ENCODE peak calls at places on chromosomes 6 and 20, in nine cellular contexts. One of them, this sample, is unnamed.

GRCh38 chr6:48476257-48476656 is 365.3 kb upstream of the PTCHD4 start:
- DNase-seq in stomach: no peak
- DNase-seq in astrocyte: peak; percentile 1
- DNase-seq in A673: peak; percentile 2
- DNase-seq in uterus: no peak
- DNase-seq in neuronal stem cell: peak; percentile 6
- DNase-seq in IMR-90: peak; percentile 30
- DNase-seq in fibroblast of lung: peak; percentile 13
- DNase-seq in adrenal gland: no peak
- DNase-seq in this sample: no peak

GRCh38 chr6:54810182-54810581 is 36.4 kb upstream of the FAM83B start:
- DNase-seq in stomach: no peak
- DNase-seq in astrocyte: no peak
- DNase-seq in A673: no peak
- DNase-seq in uterus: no peak
- DNase-seq in neuronal stem cell: no peak
- DNase-seq in IMR-90: peak; percentile 56
- DNase-seq in fibroblast of lung: no peak
- DNase-seq in adrenal gland: no peak
- DNase-seq in this sample: no peak

GRCh38 chr6:94323853-94324252 is 904.5 kb upstream of the EPHA7 start:
- DNase-seq in stomach: no peak
- DNase-seq in astrocyte: no peak
- DNase-seq in A673: peak; percentile 38
- DNase-seq in uterus: no peak
- DNase-seq in neuronal stem cell: no peak
- DNase-seq in IMR-90: no peak
- DNase-seq in fibroblast of lung: no peak
- DNase-seq in adrenal gland: no peak
- DNase-seq in this sample: no peak

GRCh38 chr6:5132741-5133140 is 47.6 kb downstream of the PPP1R3G start:
- DNase-seq in stomach: peak; percentile 43
- DNase-seq in astrocyte: peak; percentile 76
- DNase-seq in A673: peak; percentile 54
- DNase-seq in uterus: peak; percentile 70
- DNase-seq in neuronal stem cell: no peak
- DNase-seq in IMR-90: peak; percentile 98
- DNase-seq in fibroblast of lung: peak; percentile 80
- DNase-seq in adrenal gland: peak; percentile 71
- DNase-seq in this sample: no peak

GRCh38 chr6:165662041-165662491 is 975 bp downstream of the PDE10A start:
- DNase-seq in stomach: no peak
- DNase-seq in astrocyte: no peak
- DNase-seq in A673: peak; percentile 35
- DNase-seq in uterus: no peak
- DNase-seq in neuronal stem cell: peak; percentile 57
- DNase-seq in IMR-90: peak; percentile 18
- DNase-seq in fibroblast of lung: peak; percentile 14
- DNase-seq in adrenal gland: no peak
- DNase-seq in this sample: no peak

GRCh38 chr6:104606361-104606760 is 253.4 kb downstream of the HACE1 start:
- DNase-seq in stomach: no peak
- DNase-seq in astrocyte: no peak
- DNase-seq in A673: no peak
- DNase-seq in uterus: no peak
- DNase-seq in neuronal stem cell: peak; percentile 53
- DNase-seq in IMR-90: no peak
- DNase-seq in fibroblast of lung: no peak
- DNase-seq in adrenal gland: no peak
- DNase-seq in this sample: no peak

GRCh38 chr6:6503186-6503585 is 85.3 kb upstream of the LY86 start:
- DNase-seq in stomach: no peak
- DNase-seq in astrocyte: no peak
- DNase-seq in A673: no peak
- DNase-seq in uterus: no peak
- DNase-seq in neuronal stem cell: no peak
- DNase-seq in IMR-90: no peak
- DNase-seq in fibroblast of lung: no peak
- DNase-seq in adrenal gland: no peak
- DNase-seq in this sample: no peak

GRCh38 chr6:17280552-17281090 is 540 bp upstream of the RBM24 start:
- DNase-seq in stomach: peak; percentile 30
- DNase-seq in astrocyte: no peak
- DNase-seq in A673: peak; percentile 36
- DNase-seq in uterus: peak; percentile 51
- DNase-seq in neuronal stem cell: peak; percentile 57
- DNase-seq in IMR-90: no peak
- DNase-seq in fibroblast of lung: peak; percentile 44
- DNase-seq in adrenal gland: no peak
- DNase-seq in this sample: no peak

GRCh38 chr6:144606041-144606440 is 320.9 kb downstream of the UTRN start:
- DNase-seq in stomach: no peak
- DNase-seq in astrocyte: no peak
- DNase-seq in A673: no peak
- DNase-seq in uterus: no peak
- DNase-seq in neuronal stem cell: no peak
- DNase-seq in IMR-90: no peak
- DNase-seq in fibroblast of lung: no peak
- DNase-seq in adrenal gland: no peak
- DNase-seq in this sample: no peak

GRCh38 chr6:18352842-18353241 is 34.3 kb upstream of the RNF144B start:
- DNase-seq in stomach: no peak
- DNase-seq in astrocyte: no peak
- DNase-seq in A673: no peak
- DNase-seq in uterus: no peak
- DNase-seq in neuronal stem cell: no peak
- DNase-seq in IMR-90: no peak
- DNase-seq in fibroblast of lung: no peak
- DNase-seq in adrenal gland: no peak
- DNase-seq in this sample: peak; percentile 94

GRCh38 chr6:165656581-165657324 is 6.3 kb downstream of the PDE10A start:
- DNase-seq in stomach: no peak
- DNase-seq in astrocyte: no peak
- DNase-seq in A673: no peak
- DNase-seq in uterus: no peak
- DNase-seq in neuronal stem cell: no peak
- DNase-seq in IMR-90: no peak
- DNase-seq in fibroblast of lung: no peak
- DNase-seq in adrenal gland: no peak
- DNase-seq in this sample: no peak

GRCh38 chr20:35555951-35556645 is 14.2 kb downstream of the ERGIC3 start:
- DNase-seq in stomach: no peak
- DNase-seq in astrocyte: no peak
- DNase-seq in A673: no peak
- DNase-seq in uterus: no peak
- DNase-seq in neuronal stem cell: no peak
- DNase-seq in IMR-90: no peak
- DNase-seq in fibroblast of lung: no peak
- DNase-seq in adrenal gland: no peak
- DNase-seq in this sample: peak; percentile 79

GRCh38 chr6:117992856-117993255 is 85.8 kb downstream of the SLC35F1 start:
- DNase-seq in stomach: no peak
- DNase-seq in astrocyte: peak; percentile 12
- DNase-seq in A673: peak; percentile 23
- DNase-seq in uterus: no peak
- DNase-seq in neuronal stem cell: no peak
- DNase-seq in IMR-90: no peak
- DNase-seq in fibroblast of lung: peak; percentile 18
- DNase-seq in adrenal gland: no peak
- DNase-seq in this sample: no peak

GRCh38 chr6:168232989-168233874 is 86.3 kb downstream of the DACT2 start:
- DNase-seq in stomach: no peak
- DNase-seq in astrocyte: no peak
- DNase-seq in A673: peak; percentile 44
- DNase-seq in uterus: no peak
- DNase-seq in neuronal stem cell: no peak
- DNase-seq in IMR-90: no peak
- DNase-seq in fibroblast of lung: no peak
- DNase-seq in adrenal gland: no peak
- DNase-seq in this sample: no peak

GRCh38 chr20:36644713-36645109 is 1.3 kb downstream of the SLA2 start:
- DNase-seq in stomach: no peak
- DNase-seq in astrocyte: no peak
- DNase-seq in A673: no peak
- DNase-seq in uterus: no peak
- DNase-seq in neuronal stem cell: no peak
- DNase-seq in IMR-90: no peak
- DNase-seq in fibroblast of lung: no peak
- DNase-seq in adrenal gland: no peak
- DNase-seq in this sample: no peak

GRCh38 chr20:9458075-9458818 is 56.1 kb upstream of the LAMP5 start:
- DNase-seq in stomach: peak; percentile 27
- DNase-seq in astrocyte: no peak
- DNase-seq in A673: peak; percentile 26
- DNase-seq in uterus: no peak
- DNase-seq in neuronal stem cell: no peak
- DNase-seq in IMR-90: peak; percentile 20
- DNase-seq in fibroblast of lung: no peak
- DNase-seq in adrenal gland: peak; percentile 25
- DNase-seq in this sample: no peak

DNA sequence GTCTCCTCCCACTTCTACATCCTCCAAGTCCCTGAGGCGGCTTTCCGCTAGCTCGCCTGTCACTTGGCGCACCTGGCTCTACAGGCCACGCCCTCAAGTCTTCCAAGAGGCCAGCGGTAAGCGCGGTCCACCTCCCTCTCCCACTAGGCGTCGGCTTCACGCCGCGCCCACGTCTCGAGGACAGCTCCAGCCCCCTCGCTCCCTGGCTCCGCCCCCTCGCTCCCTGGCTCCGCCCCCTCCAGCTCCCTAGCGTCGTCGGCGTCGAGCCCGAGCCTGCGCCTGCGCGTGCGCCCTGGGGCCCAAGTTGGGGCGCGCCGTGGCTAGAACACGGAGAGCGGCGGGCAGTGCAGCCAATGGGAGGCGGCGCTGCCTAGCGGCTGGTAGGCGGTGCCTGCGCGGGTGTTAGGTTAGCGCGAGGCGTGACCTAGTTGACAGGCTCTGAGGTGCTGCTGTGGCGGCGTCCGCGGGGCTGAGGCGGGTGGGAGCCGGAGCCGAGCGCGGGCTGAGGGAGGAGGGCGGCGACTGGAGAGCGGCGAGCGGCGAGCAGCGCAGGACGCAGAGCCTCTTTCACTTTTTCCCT is at the start of gene MACROD2:
- DNase-seq in stomach: peak; percentile 98
- DNase-seq in astrocyte: peak; percentile 58
- DNase-seq in A673: peak; percentile 95
- DNase-seq in uterus: peak; percentile 90
- DNase-seq in neuronal stem cell: peak; percentile 96
- DNase-seq in IMR-90: peak; percentile 16
- DNase-seq in fibroblast of lung: peak; percentile 78
- DNase-seq in adrenal gland: peak; percentile 95
- DNase-seq in this sample: peak; percentile 93
- H3K27ac ChIP-seq in stomach: peak within 1 kb of the TSS; percentile 76
- H3K27ac ChIP-seq in astrocyte: no peak within 1 kb of the TSS
- H3K27ac ChIP-seq in A673: no peak within 1 kb of the TSS
- H3K27ac ChIP-seq in uterus: peak within 1 kb of the TSS; percentile 75
- H3K27ac ChIP-seq in neuronal stem cell: no peak within 1 kb of the TSS
- H3K27ac ChIP-seq in IMR-90: no peak within 1 kb of the TSS
- H3K27ac ChIP-seq in fibroblast of lung: no peak within 1 kb of the TSS
- H3K27ac ChIP-seq in adrenal gland: no peak within 1 kb of the TSS
- H3K27ac ChIP-seq in this sample: no peak within 1 kb of the TSS

GRCh38 chr20:29085625-29086024 is 2171.8 kb upstream of the DEFB115 start:
- DNase-seq in stomach: no peak
- DNase-seq in astrocyte: no peak
- DNase-seq in A673: no peak
- DNase-seq in uterus: no peak
- DNase-seq in neuronal stem cell: no peak
- DNase-seq in IMR-90: no peak
- DNase-seq in fibroblast of lung: no peak
- DNase-seq in adrenal gland: no peak
- DNase-seq in this sample: no peak
- H3K9me3 ChIP-seq in stomach: no peaks in the 10 kb centered on the region
- H3K9me3 ChIP-seq in astrocyte: no peaks in the 10 kb centered on the region
- H3K9me3 ChIP-seq in A673: peaks cover 23% of the 10 kb centered on the region
- H3K9me3 ChIP-seq in uterus: no peaks in the 10 kb centered on the region
- H3K9me3 ChIP-seq in neuronal stem cell: peaks cover 1% of the 10 kb centered on the region
- H3K9me3 ChIP-seq in IMR-90: peaks cover 8% of the 10 kb centered on the region
- H3K9me3 ChIP-seq in fibroblast of lung: peaks cover 1% of the 10 kb centered on the region
- H3K9me3 ChIP-seq in adrenal gland: no peaks in the 10 kb centered on the region
- H3K9me3 ChIP-seq in this sample: peaks cover 10% of the 10 kb centered on the region

DNA sequence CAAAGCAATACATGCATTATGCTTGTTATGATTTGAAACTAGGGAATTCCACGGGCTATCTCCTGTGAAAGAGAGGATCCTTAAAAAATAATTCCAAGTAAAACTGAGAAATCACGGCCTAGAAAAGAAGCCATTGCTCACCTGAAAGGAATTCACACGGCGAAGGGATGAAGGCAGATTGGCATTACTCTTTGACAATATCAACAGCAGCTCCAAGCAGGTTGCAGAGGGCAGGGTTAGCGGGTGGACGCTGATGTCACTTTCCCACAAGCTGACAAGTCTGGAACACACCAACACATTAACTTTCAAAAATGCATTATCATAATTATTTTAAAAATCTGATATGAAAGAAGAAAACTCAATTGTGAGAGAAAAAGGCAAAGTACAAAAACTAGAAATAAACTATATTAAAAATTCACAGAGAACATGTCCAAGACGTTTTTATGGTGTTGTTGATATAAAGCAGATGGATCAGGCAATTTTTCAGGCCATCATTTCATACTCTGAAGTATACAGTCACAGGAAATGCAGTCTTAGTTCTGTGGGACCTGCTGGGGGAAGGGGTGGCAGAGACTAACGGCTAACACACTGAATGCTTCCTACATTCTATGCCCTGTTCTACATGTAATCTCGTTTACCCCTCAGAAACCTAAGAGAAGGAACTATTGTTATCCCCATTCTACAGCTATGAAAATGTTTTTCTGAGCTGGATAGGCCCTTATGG is 108.3 kb downstream of the UBE3D start:
- DNase-seq in stomach: no peak
- DNase-seq in astrocyte: peak; percentile 22
- DNase-seq in A673: peak; percentile 42
- DNase-seq in uterus: no peak
- DNase-seq in neuronal stem cell: no peak
- DNase-seq in IMR-90: peak; percentile 35
- DNase-seq in fibroblast of lung: peak; percentile 33
- DNase-seq in adrenal gland: no peak
- DNase-seq in this sample: no peak
- H3K4me3 ChIP-seq in stomach: no peak overlapping the region
- H3K4me3 ChIP-seq in astrocyte: no peak overlapping the region
- H3K4me3 ChIP-seq in A673: no peak overlapping the region
- H3K4me3 ChIP-seq in uterus: no peak overlapping the region
- H3K4me3 ChIP-seq in neuronal stem cell: no peak overlapping the region
- H3K4me3 ChIP-seq in IMR-90: no peak overlapping the region
- H3K4me3 ChIP-seq in fibroblast of lung: no peak overlapping the region
- H3K4me3 ChIP-seq in adrenal gland: no peak overlapping the region
- H3K4me3 ChIP-seq in this sample: no peak overlapping the region

DNA sequence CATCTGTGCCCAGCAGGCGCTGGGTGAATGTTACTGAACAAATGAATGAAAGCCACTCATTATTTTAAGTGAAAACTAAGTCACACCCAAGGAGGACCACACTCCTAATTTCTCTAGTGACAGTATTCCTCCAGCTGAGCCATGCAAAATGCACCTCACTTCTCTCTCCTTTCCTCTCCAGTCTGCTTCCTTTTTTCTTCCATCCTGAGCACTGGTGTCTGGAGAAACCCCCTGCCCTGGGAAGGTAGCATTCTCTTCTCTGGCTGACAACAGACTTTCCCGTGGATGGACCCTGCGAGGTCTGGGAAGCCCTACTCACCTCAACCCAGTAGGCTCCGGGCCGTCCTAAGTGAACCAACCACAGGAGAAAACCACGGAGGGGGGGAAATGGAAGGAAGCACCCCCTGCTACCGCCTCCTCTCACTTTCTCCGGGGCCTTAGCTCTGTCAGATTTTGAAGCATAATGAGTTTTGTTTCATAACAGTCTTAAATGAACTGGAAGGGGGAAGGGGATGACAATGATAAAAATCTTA is 22.6 kb downstream of the TRERF1 start:
- DNase-seq in stomach: no peak
- DNase-seq in astrocyte: no peak
- DNase-seq in A673: no peak
- DNase-seq in uterus: no peak
- DNase-seq in neuronal stem cell: no peak
- DNase-seq in IMR-90: no peak
- DNase-seq in fibroblast of lung: no peak
- DNase-seq in adrenal gland: no peak
- DNase-seq in this sample: no peak
- H3K27ac ChIP-seq in stomach: peak overlapping the region; percentile 5
- H3K27ac ChIP-seq in astrocyte: no peak overlapping the region
- H3K27ac ChIP-seq in A673: peak overlapping the region; percentile 5
- H3K27ac ChIP-seq in uterus: no peak overlapping the region
- H3K27ac ChIP-seq in neuronal stem cell: peak overlapping the region; percentile 39
- H3K27ac ChIP-seq in IMR-90: no peak overlapping the region
- H3K27ac ChIP-seq in fibroblast of lung: peak overlapping the region; percentile 64
- H3K27ac ChIP-seq in adrenal gland: no peak overlapping the region
- H3K27ac ChIP-seq in this sample: no peak overlapping the region